ENCODE peak calls at places on chromosomes 13 and 19, in five cellular contexts. One of them, this sample, is unnamed.

GRCh38 chr19:3055741-3056453 is 6.4 kb downstream of the TLE5 start:
- DNase-seq in SK-N-SH: no peak
- DNase-seq in IMR-90: no peak
- DNase-seq in K562: peak; percentile 57
- DNase-seq in GM12878: no peak
- DNase-seq in this sample: no peak

GRCh38 chr13:95451656-95452055 is 100.9 kb upstream of the CLDN10 start:
- DNase-seq in GM12878: no peak
- DNase-seq in IMR-90: no peak
- DNase-seq in K562: no peak
- DNase-seq in SK-N-SH: no peak
- DNase-seq in this sample: no peak

GRCh38 chr13:29707876-29708543 is 112.5 kb upstream of the SLC7A1 start:
- DNase-seq in IMR-90: peak; percentile 41
- DNase-seq in GM12878: no peak
- DNase-seq in K562: peak; percentile 50
- DNase-seq in SK-N-SH: peak; percentile 41
- DNase-seq in this sample: peak; percentile 44

GRCh38 chr13:44303681-44304432 is 69.8 kb upstream of the SERP2 start:
- DNase-seq in K562: no peak
- DNase-seq in SK-N-SH: peak; percentile 9
- DNase-seq in IMR-90: no peak
- DNase-seq in GM12878: no peak
- DNase-seq in this sample: no peak

GRCh38 chr19:32819415-32820400 is 49.9 kb downstream of the SLC7A9 start:
- DNase-seq in SK-N-SH: no peak
- DNase-seq in IMR-90: no peak
- DNase-seq in GM12878: no peak
- DNase-seq in K562: no peak
- DNase-seq in this sample: no peak

GRCh38 chr19:37304190-37304883 is 66.6 kb upstream of the ZNF527 start:
- DNase-seq in SK-N-SH: peak; percentile 73
- DNase-seq in GM12878: no peak
- DNase-seq in K562: peak; percentile 21
- DNase-seq in IMR-90: no peak
- DNase-seq in this sample: no peak

GRCh38 chr19:23790641-23791488 is 32.2 kb upstream of the ZNF681 start:
- DNase-seq in GM12878: no peak
- DNase-seq in SK-N-SH: no peak
- DNase-seq in K562: no peak
- DNase-seq in IMR-90: no peak
- DNase-seq in this sample: no peak

GRCh38 chr19:33035461-33035860 is 29.2 kb downstream of the RHPN2 start:
- DNase-seq in GM12878: no peak
- DNase-seq in K562: no peak
- DNase-seq in SK-N-SH: no peak
- DNase-seq in IMR-90: no peak
- DNase-seq in this sample: no peak

GRCh38 chr13:99681695-99682094 is 180.4 kb downstream of the TM9SF2 start:
- DNase-seq in K562: no peak
- DNase-seq in GM12878: no peak
- DNase-seq in IMR-90: no peak
- DNase-seq in SK-N-SH: no peak
- DNase-seq in this sample: no peak

GRCh38 chr19:11949201-11949600 is 15.6 kb upstream of the ZNF763 start:
- DNase-seq in K562: no peak
- DNase-seq in SK-N-SH: no peak
- DNase-seq in GM12878: no peak
- DNase-seq in IMR-90: peak; percentile 7
- DNase-seq in this sample: no peak

GRCh38 chr13:85608255-85608829 is 190.9 kb downstream of the SLITRK6 start:
- DNase-seq in IMR-90: no peak
- DNase-seq in SK-N-SH: no peak
- DNase-seq in K562: no peak
- DNase-seq in GM12878: no peak
- DNase-seq in this sample: no peak

GRCh38 chr19:13092608-13093260 is 9.9 kb downstream of the LYL1 start:
- DNase-seq in K562: no peak
- DNase-seq in GM12878: no peak
- DNase-seq in IMR-90: peak; percentile 58
- DNase-seq in SK-N-SH: no peak
- DNase-seq in this sample: peak; percentile 13

GRCh38 chr13:44046428-44046827 is 166.7 kb downstream of the LACC1 start:
- DNase-seq in K562: no peak
- DNase-seq in SK-N-SH: no peak
- DNase-seq in GM12878: no peak
- DNase-seq in IMR-90: no peak
- DNase-seq in this sample: no peak

GRCh38 chr13:31050486-31051400 is 111.0 kb downstream of the HSPH1 start:
- DNase-seq in GM12878: no peak
- DNase-seq in K562: peak; percentile 29
- DNase-seq in IMR-90: peak; percentile 57
- DNase-seq in SK-N-SH: peak; percentile 38
- DNase-seq in this sample: no peak
- TF ChIP-seq MXI1 in GM12878: no peak
- TF ChIP-seq MXI1 in K562: no peak
- TF ChIP-seq MXI1 in IMR-90: no peak
- TF ChIP-seq MXI1 in SK-N-SH: no peak
- TF ChIP-seq MXI1 in this sample: no peak

DNA sequence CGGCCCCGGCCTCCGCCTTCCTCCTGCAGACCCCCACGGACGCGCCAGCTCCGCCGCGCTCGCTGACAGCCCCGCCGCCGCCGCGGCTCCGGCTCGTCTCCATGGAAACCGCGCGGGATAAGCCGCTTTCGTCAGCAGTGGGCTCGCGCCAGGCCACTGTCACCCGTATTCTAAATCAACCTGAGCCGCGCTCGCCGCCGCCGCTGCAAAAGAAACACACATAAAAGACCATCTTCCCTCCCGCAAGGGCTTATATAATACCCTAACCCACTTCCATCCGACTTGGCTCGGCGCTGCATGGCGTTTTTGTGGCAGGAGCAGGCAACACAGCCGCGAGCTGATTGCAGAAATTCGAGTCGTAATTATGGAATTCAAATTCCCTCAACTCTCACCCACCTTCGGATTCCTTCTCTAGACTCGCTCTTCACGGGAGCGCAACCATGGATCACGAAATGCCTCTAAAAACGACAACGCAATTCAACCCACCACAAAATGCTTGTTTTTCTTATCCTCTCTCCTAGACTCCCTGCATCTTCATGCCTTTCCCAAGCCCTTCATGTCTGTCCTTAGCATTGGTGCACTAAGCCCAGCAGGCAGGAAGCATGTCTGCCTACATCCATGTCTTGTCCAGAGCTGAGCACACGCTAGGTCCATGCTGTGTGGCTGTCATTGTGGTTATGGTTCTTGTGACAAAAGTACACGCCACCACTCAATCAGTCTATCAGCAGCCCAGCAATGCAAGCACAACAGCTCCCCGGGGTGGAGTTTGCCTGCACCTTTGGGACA is at the start of gene AMER2:
- DNase-seq in GM12878: no peak
- DNase-seq in SK-N-SH: peak; percentile 75
- DNase-seq in K562: no peak
- DNase-seq in IMR-90: no peak
- DNase-seq in this sample: no peak
- TF ChIP-seq MXI1 in GM12878: no peak
- TF ChIP-seq MXI1 in SK-N-SH: no peak
- TF ChIP-seq MXI1 in K562: no peak
- TF ChIP-seq MXI1 in IMR-90: no peak
- TF ChIP-seq MXI1 in this sample: no peak

GRCh38 chr13:90750957-90751356 is 596.5 kb upstream of the MIR17HG start:
- DNase-seq in GM12878: no peak
- DNase-seq in IMR-90: no peak
- DNase-seq in K562: no peak
- DNase-seq in SK-N-SH: peak; percentile 5
- DNase-seq in this sample: no peak

GRCh38 chr13:90746230-90746629 is 601.3 kb upstream of the MIR17HG start:
- DNase-seq in SK-N-SH: no peak
- DNase-seq in K562: no peak
- DNase-seq in GM12878: no peak
- DNase-seq in IMR-90: no peak
- DNase-seq in this sample: no peak

GRCh38 chr13:90752070-90752469 is 595.4 kb upstream of the MIR17HG start:
- DNase-seq in IMR-90: no peak
- DNase-seq in GM12878: no peak
- DNase-seq in SK-N-SH: no peak
- DNase-seq in K562: no peak
- DNase-seq in this sample: no peak

DNA sequence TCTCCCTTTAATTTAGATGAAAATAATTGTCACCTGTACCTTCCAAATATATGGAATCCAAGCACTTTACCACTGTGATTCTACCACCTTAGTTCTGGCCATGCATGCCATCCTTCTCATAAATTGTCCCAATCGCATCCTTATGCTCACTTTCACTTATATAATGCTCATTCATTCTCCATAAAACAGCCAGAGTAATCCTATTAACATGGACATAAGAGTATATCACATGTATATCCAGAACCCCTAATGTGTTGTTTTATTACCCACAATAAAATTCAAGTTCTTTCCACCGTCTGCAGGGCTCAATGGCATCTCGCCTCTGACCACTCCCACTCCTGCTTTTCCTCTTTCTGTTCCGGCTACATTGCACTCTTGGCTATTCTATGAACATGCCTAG is 597.5 kb upstream of the MIR17HG start:
- DNase-seq in K562: no peak
- DNase-seq in GM12878: no peak
- DNase-seq in IMR-90: no peak
- DNase-seq in SK-N-SH: no peak
- DNase-seq in this sample: no peak
- TF ChIP-seq MXI1 in K562: no peak
- TF ChIP-seq MXI1 in GM12878: no peak
- TF ChIP-seq MXI1 in IMR-90: no peak
- TF ChIP-seq MXI1 in SK-N-SH: no peak
- TF ChIP-seq MXI1 in this sample: no peak

GRCh38 chr19:30091456-30091855 is 149.4 kb downstream of the URI1 start:
- DNase-seq in K562: no peak
- DNase-seq in GM12878: no peak
- DNase-seq in SK-N-SH: no peak
- DNase-seq in IMR-90: no peak
- DNase-seq in this sample: no peak

GRCh38 chr19:30090963-30091362 is 148.9 kb downstream of the URI1 start:
- DNase-seq in K562: no peak
- DNase-seq in SK-N-SH: no peak
- DNase-seq in GM12878: no peak
- DNase-seq in IMR-90: no peak
- DNase-seq in this sample: no peak

GRCh38 chr19:30089086-30089665 is 147.1 kb downstream of the URI1 start:
- DNase-seq in GM12878: no peak
- DNase-seq in K562: no peak
- DNase-seq in IMR-90: no peak
- DNase-seq in SK-N-SH: no peak
- DNase-seq in this sample: no peak

GRCh38 chr19:30091856-30092255 is 149.8 kb downstream of the URI1 start:
- DNase-seq in K562: no peak
- DNase-seq in IMR-90: no peak
- DNase-seq in GM12878: no peak
- DNase-seq in SK-N-SH: no peak
- DNase-seq in this sample: no peak

GRCh38 chr19:30090476-30090875 is 148.4 kb downstream of the URI1 start:
- DNase-seq in K562: no peak
- DNase-seq in IMR-90: no peak
- DNase-seq in GM12878: no peak
- DNase-seq in SK-N-SH: no peak
- DNase-seq in this sample: no peak
- TF ChIP-seq MXI1 in K562: no peak
- TF ChIP-seq MXI1 in IMR-90: no peak
- TF ChIP-seq MXI1 in GM12878: no peak
- TF ChIP-seq MXI1 in SK-N-SH: no peak
- TF ChIP-seq MXI1 in this sample: no peak

DNA sequence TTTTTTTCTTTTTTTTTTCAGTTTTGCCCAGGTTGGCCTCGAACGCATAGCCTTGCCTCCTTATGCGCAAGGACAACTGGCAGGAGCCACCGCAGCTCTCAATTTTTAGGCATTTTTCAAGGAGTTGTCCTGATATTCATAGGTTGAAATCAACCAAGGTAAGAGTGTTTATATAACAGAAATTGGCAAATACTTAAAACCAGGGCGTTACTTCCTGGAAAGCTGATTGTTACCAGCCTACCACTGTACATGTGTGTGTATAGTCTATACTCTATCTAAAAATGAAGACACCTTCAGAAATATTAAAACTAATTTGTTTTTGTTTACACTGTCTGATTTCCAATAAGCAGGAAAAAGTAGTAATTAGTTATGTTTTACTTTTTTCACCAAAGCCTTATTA is 39.2 kb downstream of the GPC6 start:
- DNase-seq in SK-N-SH: no peak
- DNase-seq in IMR-90: no peak
- DNase-seq in GM12878: no peak
- DNase-seq in K562: no peak
- DNase-seq in this sample: no peak
- TF ChIP-seq MXI1 in SK-N-SH: no peak
- TF ChIP-seq MXI1 in IMR-90: no peak
- TF ChIP-seq MXI1 in GM12878: no peak
- TF ChIP-seq MXI1 in K562: no peak
- TF ChIP-seq MXI1 in this sample: no peak

GRCh38 chr19:35257113-35257461 is 8.3 kb downstream of the LSR start:
- DNase-seq in IMR-90: no peak
- DNase-seq in SK-N-SH: no peak
- DNase-seq in K562: no peak
- DNase-seq in GM12878: no peak
- DNase-seq in this sample: no peak
- TF ChIP-seq MXI1 in IMR-90: no peak
- TF ChIP-seq MXI1 in SK-N-SH: no peak
- TF ChIP-seq MXI1 in K562: no peak
- TF ChIP-seq MXI1 in GM12878: no peak
- TF ChIP-seq MXI1 in this sample: no peak

DNA sequence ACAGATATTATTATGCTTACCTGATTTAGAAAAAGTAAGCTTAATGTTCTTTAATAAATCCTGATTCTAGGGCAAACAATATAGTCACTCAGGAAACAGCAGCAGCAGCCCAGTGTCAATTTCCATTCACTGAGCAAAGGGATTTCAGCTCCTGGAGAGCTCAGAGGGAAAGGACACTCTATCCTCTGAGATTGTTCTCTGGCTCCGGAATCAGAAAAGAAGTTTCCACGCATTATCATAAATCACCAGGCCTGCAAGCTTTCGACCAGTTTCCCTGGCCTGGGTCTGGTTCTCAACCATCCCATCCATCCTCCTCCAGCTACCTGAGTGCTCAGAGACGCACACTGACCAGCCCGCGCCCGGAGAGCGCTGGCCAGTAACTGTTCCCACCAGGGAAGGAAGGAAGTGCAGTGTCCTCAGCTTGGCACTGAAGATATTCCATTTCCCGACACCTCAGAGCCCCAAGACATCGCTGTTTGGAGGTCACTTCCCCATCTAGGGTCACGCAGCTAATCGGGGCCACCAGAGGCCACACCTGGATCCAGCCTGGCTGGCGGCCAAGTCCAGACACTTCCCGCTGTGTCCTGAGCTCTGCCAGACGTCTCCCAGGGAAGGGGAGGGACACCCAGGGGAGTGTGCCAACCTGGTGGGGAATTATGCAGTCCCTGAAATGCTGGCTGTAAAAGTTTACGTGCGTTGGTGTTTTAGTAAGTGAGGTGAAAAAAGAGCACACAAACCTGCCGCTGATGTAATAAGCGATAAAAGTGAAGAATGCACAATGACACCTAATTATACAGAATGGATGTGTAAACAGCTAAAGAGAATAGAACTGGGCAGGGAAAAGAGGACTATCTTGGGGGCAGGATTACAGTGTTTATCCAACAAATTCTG is 29.1 kb downstream of the EPS15L1 start:
- DNase-seq in K562: peak; percentile 37
- DNase-seq in SK-N-SH: no peak
- DNase-seq in GM12878: no peak
- DNase-seq in IMR-90: no peak
- DNase-seq in this sample: no peak
- TF ChIP-seq MXI1 in K562: no peak
- TF ChIP-seq MXI1 in SK-N-SH: no peak
- TF ChIP-seq MXI1 in GM12878: no peak
- TF ChIP-seq MXI1 in IMR-90: no peak
- TF ChIP-seq MXI1 in this sample: no peak